ENCODE peak calls at places on chromosomes 7 and 10, in seven cellular contexts. Y is uterus; M is GM23248; F is naive thymus-derived CD4-positive, alpha-beta T cell; I is astrocyte; R is cardiac muscle cell; W is fibroblast of lung. O is an unnamed sample.

GRCh38 chr10:120634629-120635028 is 177.6 kb downstream of the PLPP4 start:
- DNase-seq in Y (no peak), M (no peak), F (no peak), I (no peak), R (peak; percentile 2), W (no peak), O (no peak)

GRCh38 chr10:71075066-71075758 is 137.2 kb upstream of the UNC5B start:
- DNase-seq in Y (peak; percentile 8), M (no peak), F (no peak), I (no peak), R (peak; percentile 47), W (no peak), O (peak; percentile 42)

GRCh38 chr10:16944081-16944922 is 127.1 kb upstream of the RSU1 start:
- DNase-seq in Y (no peak), M (peak; percentile 82), F (no peak), I (peak; percentile 72), R (no peak), W (peak; percentile 76), O (no peak)

GRCh38 chr10:4294996-4295792 is 510.2 kb upstream of the KLF6 start:
- DNase-seq in Y (no peak), M (no peak), F (no peak), I (no peak), R (no peak), W (no peak), O (no peak)

GRCh38 chr7:91424372-91424771 is 160.1 kb downstream of the FZD1 start:
- DNase-seq in Y (no peak), M (no peak), F (no peak), I (no peak), R (peak; percentile 9), W (no peak), O (no peak)

GRCh38 chr10:24382045-24382444 is 173.1 kb downstream of the KIAA1217 start:
- DNase-seq in Y (no peak), M (no peak), F (no peak), I (no peak), R (no peak), W (no peak), O (no peak)

GRCh38 chr7:90678986-90679385 is 82.9 kb downstream of the CDK14 start:
- DNase-seq in Y (no peak), M (no peak), F (no peak), I (no peak), R (no peak), W (no peak), O (no peak)

GRCh38 chr7:25194036-25194435 is 34.2 kb downstream of the NPVF start:
- DNase-seq in Y (no peak), M (no peak), F (no peak), I (no peak), R (no peak), W (no peak), O (no peak)

GRCh38 chr7:139727151-139727705 is 50.6 kb downstream of the HIPK2 start:
- DNase-seq in Y (no peak), M (peak; percentile 74), F (no peak), I (peak; percentile 43), R (no peak), W (peak; percentile 46), O (no peak)

GRCh38 chr7:128271471-128272454 is 30.7 kb downstream of the LEP start:
- DNase-seq in Y (no peak), M (peak; percentile 41), F (no peak), I (no peak), R (no peak), W (no peak), O (no peak)

GRCh38 chr10:79179404-79180309 is 110.9 kb downstream of the ZMIZ1 start:
- DNase-seq in Y (no peak), M (peak; percentile 53), F (no peak), I (peak; percentile 35), R (no peak), W (peak; percentile 44), O (no peak)

GRCh38 chr10:79182122-79182521 is 113.4 kb downstream of the ZMIZ1 start:
- DNase-seq in Y (no peak), M (no peak), F (no peak), I (no peak), R (no peak), W (no peak), O (no peak)

GRCh38 chr10:79180619-79181221 is 112.0 kb downstream of the ZMIZ1 start:
- DNase-seq in Y (no peak), M (peak; percentile 31), F (no peak), I (no peak), R (no peak), W (no peak), O (no peak)

GRCh38 chr10:79181680-79182079 is 112.9 kb downstream of the ZMIZ1 start:
- DNase-seq in Y (no peak), M (no peak), F (no peak), I (no peak), R (no peak), W (no peak), O (no peak)

GRCh38 chr10:79181227-79181626 is 112.5 kb downstream of the ZMIZ1 start:
- DNase-seq in Y (no peak), M (no peak), F (no peak), I (no peak), R (no peak), W (no peak), O (no peak)
- H3K4me1 ChIP-seq in Y (peaks cover 69% of the 10 kb centered on the region), M (peaks cover 68% of the 10 kb centered on the region), F (no peaks in the 10 kb centered on the region), I (peaks cover 90% of the 10 kb centered on the region), R (peaks cover 98% of the 10 kb centered on the region), W (peaks cover 87% of the 10 kb centered on the region), O (peaks cover 6% of the 10 kb centered on the region)

GRCh38 chr10:15146366-15146765 is 22.1 kb downstream of the NMT2 start:
- DNase-seq in Y (no peak), M (no peak), F (no peak), I (no peak), R (no peak), W (no peak), O (no peak)

GRCh38 chr10:15152556-15152955 is 15.9 kb downstream of the NMT2 start:
- DNase-seq in Y (no peak), M (no peak), F (no peak), I (no peak), R (no peak), W (no peak), O (no peak)

GRCh38 chr10:15149042-15149771 is 19.3 kb downstream of the NMT2 start:
- DNase-seq in Y (no peak), M (no peak), F (no peak), I (no peak), R (no peak), W (no peak), O (no peak)

GRCh38 chr10:15147594-15148392 is 20.7 kb downstream of the NMT2 start:
- DNase-seq in Y (no peak), M (no peak), F (no peak), I (no peak), R (no peak), W (no peak), O (no peak)

GRCh38 chr10:15150563-15150962 is 17.9 kb downstream of the NMT2 start:
- DNase-seq in Y (no peak), M (no peak), F (no peak), I (no peak), R (no peak), W (no peak), O (no peak)
- H3K27ac ChIP-seq in Y (no peak overlapping the region), M (no peak overlapping the region), F (no peak overlapping the region), I (no peak overlapping the region), R (no peak overlapping the region), W (no peak overlapping the region), O (no peak overlapping the region)

GRCh38 chr10:101226888-101227736 is 2.2 kb downstream of the LBX1 start:
- DNase-seq in Y (no peak), M (peak; percentile 17), F (no peak), I (no peak), R (no peak), W (no peak), O (no peak)
- H3K4me1 ChIP-seq in Y (peaks cover 32% of the 10 kb centered on the region), M (peaks cover 3% of the 10 kb centered on the region), F (peaks cover 60% of the 10 kb centered on the region), I (peaks cover 3% of the 10 kb centered on the region), R (peaks cover 14% of the 10 kb centered on the region), W (no peaks in the 10 kb centered on the region), O (peaks cover 4% of the 10 kb centered on the region)

GRCh38 chr7:100689230-100690135 is 4.6 kb downstream of the GIGYF1 start:
- DNase-seq in Y (no peak), M (no peak), F (no peak), I (no peak), R (no peak), W (no peak), O (no peak)
- H3K27ac ChIP-seq in Y (no peak overlapping the region), M (no peak overlapping the region), F (peak overlapping the region; percentile 2), I (no peak overlapping the region), R (no peak overlapping the region), W (no peak overlapping the region), O (no peak overlapping the region)

GRCh38 chr10:125134916-125135770 is 25.2 kb downstream of the CTBP2 start:
- DNase-seq in Y (no peak), M (no peak), F (no peak), I (no peak), R (no peak), W (no peak), O (no peak)

GRCh38 chr10:125135771-125136035 is 24.7 kb downstream of the CTBP2 start:
- DNase-seq in Y (no peak), M (no peak), F (no peak), I (no peak), R (no peak), W (no peak), O (no peak)

GRCh38 chr10:125134483-125134848 is 25.9 kb downstream of the CTBP2 start:
- DNase-seq in Y (no peak), M (no peak), F (no peak), I (no peak), R (no peak), W (no peak), O (no peak)

GRCh38 chr10:125132331-125132730 is 28.0 kb downstream of the CTBP2 start:
- DNase-seq in Y (no peak), M (no peak), F (no peak), I (no peak), R (no peak), W (no peak), O (no peak)

DNA sequence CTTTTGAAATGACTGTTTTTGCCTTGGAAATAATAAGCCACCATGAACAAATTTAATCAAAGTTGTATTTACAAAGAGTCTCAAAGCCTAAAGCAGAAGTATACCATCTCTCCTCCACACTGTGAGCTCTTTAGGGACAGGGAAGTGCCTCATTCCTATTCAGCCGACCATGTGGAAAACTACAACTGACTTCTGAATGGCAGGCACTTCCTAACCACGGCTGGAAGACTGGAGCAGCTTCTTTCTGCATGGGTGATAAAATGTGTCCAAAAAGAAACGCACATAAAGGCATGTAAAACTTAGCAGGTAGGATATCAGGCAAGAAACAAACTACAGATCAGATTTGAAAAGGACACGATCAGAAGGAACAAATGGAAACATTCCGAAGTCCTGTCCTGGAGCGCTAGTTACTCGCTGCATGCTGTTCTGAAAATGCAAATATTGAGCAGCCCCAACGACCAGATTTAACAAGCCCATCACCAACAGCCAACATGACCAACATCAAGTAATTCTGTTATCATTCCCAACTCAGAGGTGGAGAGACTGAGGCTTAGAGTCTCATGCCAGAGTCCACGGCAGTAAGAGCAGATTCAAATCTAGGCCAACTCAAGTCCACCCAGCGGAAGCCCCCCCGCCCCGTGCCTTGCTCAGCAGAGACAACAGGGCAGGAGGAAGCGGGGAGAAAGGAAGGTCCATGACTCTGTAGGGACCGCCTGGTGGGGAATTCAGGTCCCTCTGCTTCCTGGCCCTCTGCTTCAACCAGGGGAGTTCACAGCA is 26.5 kb downstream of the CTBP2 start:
- DNase-seq in Y (no peak), M (no peak), F (no peak), I (no peak), R (no peak), W (no peak), O (peak; percentile 51)
- H3K4me1 ChIP-seq in Y (no peaks in the 10 kb centered on the region), M (no peaks in the 10 kb centered on the region), F (no peaks in the 10 kb centered on the region), I (peaks cover 6% of the 10 kb centered on the region), R (peaks cover 26% of the 10 kb centered on the region), W (peaks cover 3% of the 10 kb centered on the region), O (peaks cover 7% of the 10 kb centered on the region)